ENCODE peak calls at places on chromosomes 7 and 10, in six cellular contexts. A is activated CD4-positive, alpha-beta T cell treated with anti-CD3 and anti-CD28 coated beads, Interleukin-2, amount 50 U/mL, for 1 hour; T is M059J; E is NCI-H2081; Z is effector memory CD8-positive, alpha-beta T cell; Q is glutamatergic neuron. D is an unnamed sample.

GRCh38 chr7:149686001-149686400 is 87.4 kb downstream of the ZNF467 start:
- DNase-seq in A (no peak), T (peak; percentile 5), E (no peak), Z (no peak), Q (no peak), D (no peak)

GRCh38 chr7:28573059-28573553 is 160.8 kb downstream of the CREB5 start:
- DNase-seq in A (no peak), T (peak; percentile 6), E (peak; percentile 85), Z (no peak), Q (no peak), D (no peak)

GRCh38 chr7:44755698-44756627 is 7.3 kb downstream of the ZMIZ2 start:
- DNase-seq in A (no peak), T (no peak), E (no peak), Z (no peak), Q (no peak), D (no peak)

GRCh38 chr7:137790828-137791227 is 55.9 kb downstream of the DGKI start:
- DNase-seq in A (no peak), T (no peak), E (no peak), Z (no peak), Q (no peak), D (no peak)

GRCh38 chr7:107711301-107711700 is 32.6 kb upstream of the CBLL1 start:
- DNase-seq in A (no peak), T (peak; percentile 74), E (no peak), Z (no peak), Q (no peak), D (no peak)

GRCh38 chr10:12241810-12242529 is 46.0 kb downstream of the CDC123 start:
- DNase-seq in A (no peak), T (no peak), E (no peak), Z (no peak), Q (no peak), D (no peak)

GRCh38 chr7:134832367-134832766 is 52.9 kb downstream of the CALD1 start:
- DNase-seq in A (no peak), T (no peak), E (no peak), Z (no peak), Q (no peak), D (no peak)

GRCh38 chr7:100791881-100792666 is 35.2 kb downstream of the EPHB4 start:
- DNase-seq in A (no peak), T (peak; percentile 45), E (no peak), Z (no peak), Q (no peak), D (no peak)

GRCh38 chr7:39217752-39218151 is 240.0 kb downstream of the POU6F2 start:
- DNase-seq in A (no peak), T (no peak), E (peak; percentile 14), Z (no peak), Q (no peak), D (no peak)

GRCh38 chr7:1151156-1151555 is 8.8 kb downstream of the ZFAND2A start:
- DNase-seq in A (no peak), T (no peak), E (no peak), Z (no peak), Q (no peak), D (no peak)

GRCh38 chr7:12436126-12436525 is 32.5 kb upstream of the VWDE start:
- DNase-seq in A (no peak), T (no peak), E (no peak), Z (no peak), Q (no peak), D (no peak)

GRCh38 chr10:97648557-97649404 is 8.3 kb downstream of the PI4K2A start:
- DNase-seq in A (no peak), T (peak; percentile 94), E (no peak), Z (peak; percentile 37), Q (no peak), D (peak; percentile 11)